ENCODE peak calls at places on chromosomes 1 and 21, in ten cellular contexts. R, P, X, W, U, K, L, I, Z and O are unnamed samples.

GRCh38 chr1:187928288-187928687 is 1099.5 kb downstream of the PLA2G4A start:
- DNase-seq in U (peak), P (peak), L (no peak), K (peak), W (no peak), I (no peak), X (no peak), Z (no peak), R (no peak), O (no peak)

GRCh38 chr1:71086331-71086730 is 5.5 kb upstream of the ZRANB2 start:
- DNase-seq in K (no peak), L (no peak), P (peak), W (no peak), I (no peak), X (no peak), Z (no peak), U (peak), R (no peak), O (peak)

GRCh38 chr1:214670098-214670497 is 67.1 kb downstream of the CENPF start:
- DNase-seq in U (peak), R (peak), I (no peak), L (peak), X (no peak), K (peak), Z (no peak), W (no peak), P (no peak), O (no peak)

GRCh38 chr1:100360790-100361232 is 8.5 kb downstream of the CDC14A start:
- DNase-seq in I (no peak), Z (no peak), W (no peak), U (no peak), X (no peak), P (no peak), K (no peak), R (peak), L (no peak), O (no peak)

GRCh38 chr1:194194724-194195123 is 1008.3 kb upstream of the B3GALT2 start:
- DNase-seq in X (no peak), U (no peak), R (no peak), I (no peak), W (no peak), K (no peak), L (no peak), P (no peak), Z (no peak), O (no peak)

GRCh38 chr1:50271337-50271736 is 151.9 kb downstream of the DMRTA2 start:
- DNase-seq in R (no peak), P (no peak), U (no peak), K (peak), L (no peak), X (no peak), W (no peak), I (no peak), Z (peak), O (no peak)

GRCh38 chr1:202575906-202576653 is 134.2 kb downstream of the SYT2 start:
- DNase-seq in P (peak), U (peak), W (no peak), L (no peak), X (no peak), K (peak), R (no peak), I (no peak), Z (no peak), O (no peak)

GRCh38 chr1:224879404-224879803 is 50.1 kb upstream of the DNAH14 start:
- DNase-seq in R (no peak), U (peak), Z (no peak), P (no peak), L (no peak), K (no peak), I (no peak), W (no peak), X (no peak), O (no peak)

GRCh38 chr1:235011599-235012435 is 116.8 kb downstream of the TOMM20 start:
- DNase-seq in W (peak), X (no peak), K (peak), L (peak), P (peak), U (peak), Z (no peak), R (no peak), I (no peak), O (peak)

GRCh38 chr1:166017395-166017794 is 149.4 kb downstream of the FAM78B start:
- DNase-seq in K (no peak), P (no peak), L (no peak), I (no peak), W (no peak), U (no peak), Z (no peak), R (no peak), X (no peak), O (no peak)

GRCh38 chr1:221725683-221726330 is 16.1 kb downstream of the DUSP10 start:
- DNase-seq in Z (no peak), U (peak), I (no peak), X (no peak), K (no peak), W (no peak), R (no peak), L (no peak), P (peak), O (no peak)

GRCh38 chr1:180424848-180425457 is 77.4 kb downstream of the ACBD6 start:
- DNase-seq in P (no peak), R (no peak), Z (no peak), L (no peak), X (no peak), U (no peak), I (no peak), W (no peak), K (no peak), O (no peak)

GRCh38 chr1:22662318-22662717 is 9.3 kb downstream of the C1QB start:
- DNase-seq in R (no peak), L (no peak), Z (no peak), W (no peak), I (no peak), P (peak), X (no peak), U (peak), K (peak), O (no peak)

GRCh38 chr1:222750651-222751050 is 13.6 kb downstream of the FAM177B start:
- DNase-seq in W (no peak), K (no peak), L (no peak), R (no peak), X (no peak), P (no peak), I (no peak), Z (no peak), U (no peak), O (no peak)

GRCh38 chr1:63946866-63947491 is 173.2 kb downstream of the ROR1 start:
- DNase-seq in I (no peak), Z (peak), L (no peak), K (no peak), U (no peak), R (no peak), W (peak), P (peak), X (peak), O (no peak)

GRCh38 chr1:209674957-209675566 is at the start of gene G0S2:
- DNase-seq in R (no peak), W (no peak), P (no peak), Z (peak), K (peak), U (no peak), X (peak), I (peak), L (peak), O (no peak)

GRCh38 chr1:71303617-71304041 is 222.8 kb upstream of the ZRANB2 start:
- DNase-seq in R (no peak), Z (no peak), P (peak), X (no peak), U (peak), W (no peak), L (no peak), K (no peak), I (no peak), O (no peak)

GRCh38 chr1:58310881-58311280 is 235.6 kb downstream of the OMA1 start:
- DNase-seq in L (no peak), P (no peak), X (no peak), W (no peak), U (no peak), I (no peak), R (no peak), K (no peak), Z (no peak), O (no peak)

GRCh38 chr1:163163861-163164582 is 38.7 kb downstream of the RGS5 start:
- DNase-seq in W (no peak), R (no peak), X (no peak), P (no peak), K (no peak), L (no peak), U (peak), I (no peak), Z (no peak), O (peak)

GRCh38 chr1:170630977-170631376 is 33.0 kb upstream of the PRRX1 start:
- DNase-seq in K (no peak), W (no peak), U (no peak), I (no peak), P (no peak), R (no peak), X (no peak), L (no peak), Z (no peak), O (no peak)

GRCh38 chr1:22286491-22286890 is 143.6 kb upstream of the WNT4 start:
- DNase-seq in L (no peak), U (no peak), P (no peak), Z (no peak), W (no peak), K (peak), X (no peak), R (no peak), I (peak), O (no peak)

GRCh38 chr21:38349111-38349746 is 92.4 kb downstream of the KCNJ15 start:
- DNase-seq in Z (no peak), R (no peak), W (no peak), X (no peak), I (no peak), K (no peak), P (peak), U (no peak), L (no peak), O (no peak)

GRCh38 chr1:206047271-206047670 is 5.7 kb upstream of the RHEX start:
- DNase-seq in I (no peak), U (no peak), K (no peak), L (no peak), P (no peak), X (no peak), Z (no peak), W (no peak), R (no peak), O (no peak)

GRCh38 chr1:15902882-15903281 is 55.4 kb downstream of the SPEN start:
- DNase-seq in X (no peak), R (no peak), K (no peak), W (no peak), P (peak), L (no peak), I (no peak), Z (no peak), U (no peak), O (no peak)

GRCh38 chr1:29539971-29540370 is 303.6 kb downstream of the PTPRU start:
- DNase-seq in Z (no peak), R (no peak), K (no peak), X (no peak), L (no peak), W (no peak), P (no peak), I (no peak), U (no peak), O (no peak)

GRCh38 chr1:167562697-167563096 is 9.1 kb upstream of the CREG1 start:
- DNase-seq in W (no peak), X (no peak), Z (no peak), I (no peak), K (no peak), U (peak), L (no peak), R (no peak), P (peak), O (no peak)

GRCh38 chr1:234672349-234673135 is 62.6 kb upstream of the IRF2BP2 start:
- DNase-seq in Z (no peak), K (no peak), I (no peak), U (no peak), L (no peak), X (no peak), R (no peak), P (no peak), W (no peak), O (no peak)

GRCh38 chr1:92066321-92066720 is 8.9 kb downstream of the SETSIP start:
- DNase-seq in L (no peak), P (no peak), W (no peak), Z (no peak), K (no peak), R (no peak), U (no peak), I (no peak), X (no peak), O (no peak)

GRCh38 chr1:151638074-151638775 is 26.4 kb downstream of the SNX27 start:
- DNase-seq in K (no peak), W (no peak), P (no peak), I (no peak), U (no peak), X (no peak), Z (no peak), L (no peak), R (no peak), O (no peak)

GRCh38 chr1:241844593-241844992 is 3.4 kb upstream of the EXO1 start:
- DNase-seq in W (no peak), X (no peak), U (no peak), Z (no peak), P (no peak), K (no peak), I (no peak), R (no peak), L (no peak), O (no peak)

GRCh38 chr1:33119050-33119449 is 38.1 kb downstream of the AZIN2 start:
- DNase-seq in L (no peak), R (no peak), X (no peak), K (no peak), U (no peak), W (no peak), Z (no peak), I (no peak), P (no peak), O (no peak)

GRCh38 chr1:110007458-110007857 is 22.9 kb downstream of the AHCYL1 start:
- DNase-seq in L (no peak), I (no peak), K (peak), X (no peak), U (no peak), Z (no peak), W (no peak), P (no peak), R (no peak), O (no peak)

GRCh38 chr1:93758842-93759515 is 77.3 kb upstream of the BCAR3 start:
- DNase-seq in U (peak), P (no peak), K (peak), L (no peak), Z (no peak), R (no peak), W (no peak), X (no peak), I (no peak), O (no peak)

GRCh38 chr1:10424034-10424433 is 6.2 kb upstream of the CENPS start:
- DNase-seq in U (no peak), R (peak), X (no peak), Z (peak), L (peak), W (no peak), I (no peak), P (no peak), K (peak), O (no peak)

GRCh38 chr1:202276920-202277319 is 64.8 kb downstream of the UBE2T start:
- DNase-seq in U (no peak), W (no peak), L (no peak), I (no peak), K (no peak), X (no peak), R (no peak), P (no peak), Z (no peak), O (no peak)

GRCh38 chr1:98336472-98337118 is 324.9 kb upstream of the SNX7 start:
- DNase-seq in R (no peak), I (no peak), L (no peak), U (no peak), Z (no peak), P (no peak), K (no peak), X (no peak), W (no peak), O (no peak)

GRCh38 chr1:98344726-98345125 is 316.8 kb upstream of the SNX7 start:
- DNase-seq in R (no peak), K (no peak), W (no peak), L (no peak), U (no peak), I (no peak), X (no peak), Z (no peak), P (no peak), O (no peak)

GRCh38 chr1:98340511-98340910 is 321.0 kb upstream of the SNX7 start:
- DNase-seq in K (no peak), W (no peak), L (no peak), P (no peak), R (no peak), Z (no peak), I (no peak), U (no peak), X (no peak), O (no peak)

DNA sequence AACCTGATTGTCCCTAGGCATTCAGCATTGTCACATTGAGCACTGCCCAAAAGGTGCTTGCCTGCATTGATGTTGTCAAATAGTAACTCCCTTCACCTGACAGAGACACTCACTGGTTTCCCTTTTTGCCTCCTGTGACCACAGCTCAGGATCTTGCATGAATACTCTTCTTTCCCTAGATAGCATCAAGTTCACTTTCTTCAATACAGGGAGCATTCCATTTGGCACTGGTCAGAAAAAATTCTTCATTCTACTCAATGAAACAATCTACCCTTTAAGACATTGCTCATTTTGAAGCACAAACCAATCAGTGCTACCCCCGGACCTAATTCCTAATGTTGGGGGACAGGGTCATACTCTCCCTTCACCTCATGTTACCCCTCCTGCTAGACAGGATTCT is 319.0 kb upstream of the SNX7 start:
- DNase-seq in R (no peak), L (no peak), I (no peak), U (no peak), W (no peak), X (no peak), Z (no peak), P (no peak), K (no peak), O (no peak)
- TF ChIP-seq CTCF in R (no peak), L (no peak), I (no peak), U (no peak), W (no peak), X (no peak), Z (no peak), P (no peak), K (no peak), O (no peak)

GRCh38 chr1:226649780-226650179 is 89.3 kb downstream of the ITPKB start:
- DNase-seq in X (peak), K (no peak), Z (no peak), L (no peak), R (no peak), U (peak), W (no peak), I (no peak), P (no peak), O (no peak)
- TF ChIP-seq CTCF in X (no peak), K (no peak), Z (no peak), L (no peak), R (peak), U (peak), W (no peak), I (no peak), P (no peak), O (peak)

GRCh38 chr1:117675907-117676430 is 70.1 kb downstream of the TENT5C start:
- DNase-seq in K (no peak), U (no peak), W (no peak), P (no peak), L (peak), Z (no peak), X (no peak), R (no peak), I (no peak), O (no peak)

GRCh38 chr1:117673405-117673804 is 67.6 kb downstream of the TENT5C start:
- DNase-seq in Z (no peak), P (peak), K (no peak), X (no peak), R (no peak), I (no peak), U (peak), W (no peak), L (peak), O (no peak)

GRCh38 chr1:117676615-117677130 is 70.8 kb downstream of the TENT5C start:
- DNase-seq in W (no peak), X (no peak), K (no peak), U (no peak), P (no peak), I (no peak), L (peak), R (no peak), Z (no peak), O (no peak)

GRCh38 chr1:117672756-117673155 is 66.9 kb downstream of the TENT5C start:
- DNase-seq in R (no peak), U (no peak), Z (peak), P (no peak), I (no peak), L (peak), K (no peak), X (no peak), W (no peak), O (no peak)

DNA sequence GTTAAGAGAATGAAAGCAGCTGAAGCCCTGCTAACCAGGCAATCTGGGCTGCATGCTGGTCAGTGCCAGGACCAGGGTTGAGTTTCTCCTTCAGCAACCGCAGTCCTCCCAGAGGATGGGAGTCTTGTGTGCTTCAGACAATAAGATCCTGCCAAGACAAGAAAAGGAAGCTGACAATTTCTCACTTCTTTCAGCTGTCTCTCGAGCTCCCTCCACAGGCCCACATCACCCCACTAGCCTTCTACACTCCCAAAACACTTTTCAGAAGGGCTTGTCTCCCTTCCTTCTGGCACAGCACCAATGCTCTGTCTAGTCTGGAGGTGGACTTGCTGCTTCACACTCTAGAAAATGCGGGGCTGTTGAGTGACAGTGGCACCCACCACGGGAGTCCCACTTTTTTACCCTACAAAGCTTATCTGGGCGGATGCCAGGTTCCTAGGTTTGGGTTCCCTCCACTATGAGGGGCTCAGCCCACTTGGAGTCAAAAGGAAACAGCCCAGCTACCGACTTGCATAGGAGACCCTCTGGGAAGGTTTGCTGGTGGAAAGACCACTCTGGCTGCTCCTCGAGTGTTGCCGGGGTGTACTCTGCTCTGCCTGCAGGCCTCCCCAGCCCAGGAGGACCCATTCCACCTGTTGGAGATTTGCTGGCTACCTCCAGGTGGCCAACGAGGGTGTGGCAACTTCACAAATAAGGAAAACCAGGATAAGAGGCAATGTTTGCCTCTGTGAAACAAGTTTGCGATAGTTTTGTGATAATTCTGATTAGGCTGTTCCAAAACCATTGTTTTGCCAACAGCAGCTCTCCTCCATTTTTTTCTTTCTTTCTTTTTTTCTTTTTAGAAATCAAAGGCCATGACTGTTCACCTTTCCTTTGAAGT is 68.9 kb downstream of the TENT5C start:
- DNase-seq in U (peak), I (no peak), X (no peak), P (peak), R (no peak), W (no peak), Z (no peak), L (peak), K (no peak), O (no peak)
- TF ChIP-seq CTCF in U (no peak), I (no peak), X (no peak), P (peak), R (no peak), W (no peak), Z (no peak), L (no peak), K (no peak), O (peak)

GRCh38 chr1:34754878-34755637 is at the start of gene GJB5:
- DNase-seq in Z (peak), K (no peak), U (peak), X (no peak), P (peak), W (no peak), I (no peak), L (peak), R (no peak), O (no peak)

GRCh38 chr1:34755961-34756360 is 1.1 kb downstream of the GJB5 start:
- DNase-seq in R (no peak), X (no peak), P (no peak), Z (no peak), U (no peak), K (no peak), W (no peak), L (no peak), I (no peak), O (no peak)

GRCh38 chr1:34749983-34750382 is 4.9 kb upstream of the GJB5 start:
- DNase-seq in P (no peak), W (no peak), K (no peak), Z (no peak), U (no peak), I (no peak), R (no peak), X (no peak), L (no peak), O (no peak)

GRCh38 chr1:34750610-34751009 is 4.2 kb upstream of the GJB5 start:
- DNase-seq in W (no peak), L (no peak), I (no peak), X (no peak), R (no peak), P (no peak), K (no peak), Z (no peak), U (no peak), O (no peak)

DNA sequence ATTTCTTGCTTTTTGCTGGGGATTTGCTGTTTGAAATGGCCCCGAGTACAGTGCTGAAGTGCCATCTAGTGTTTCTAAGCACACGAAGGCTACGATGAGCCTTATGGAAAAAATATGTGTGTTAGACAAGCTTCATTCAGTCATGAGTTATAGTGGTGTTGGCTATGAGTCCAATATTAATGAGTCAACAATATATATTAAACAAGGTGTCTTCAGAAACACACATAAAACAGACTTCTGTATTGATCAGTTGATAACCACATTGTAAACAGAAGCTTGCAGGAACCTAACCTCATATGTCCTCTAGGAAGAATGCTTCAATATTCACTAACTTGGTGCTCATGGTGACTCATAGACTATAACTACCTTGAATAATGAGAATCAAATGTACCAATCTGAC is 1.7 kb upstream of the GJB5 start:
- DNase-seq in P (peak), W (no peak), U (no peak), K (no peak), X (no peak), I (no peak), Z (no peak), R (no peak), L (no peak), O (no peak)
- TF ChIP-seq CTCF in P (no peak), W (no peak), U (no peak), K (no peak), X (no peak), I (no peak), Z (no peak), R (no peak), L (no peak), O (no peak)